ENCODE peak calls at places on chromosomes 11 and 22, in five cellular contexts. One of them, this sample, is unnamed.

GRCh38 chr22:20463324-20464095 is 25.9 kb upstream of the SCARF2 start:
- DNase-seq in HEK293T: no peak
- DNase-seq in fibroblast of pulmonary artery: no peak
- DNase-seq in skeletal muscle cell: no peak
- DNase-seq in fibroblast of the conjunctiva: no peak
- DNase-seq in this sample: no peak

GRCh38 chr11:110317516-110317932 is 21.1 kb upstream of the RDX start:
- DNase-seq in HEK293T: no peak
- DNase-seq in fibroblast of pulmonary artery: peak; percentile 72
- DNase-seq in fibroblast of the conjunctiva: no peak
- DNase-seq in skeletal muscle cell: no peak
- DNase-seq in this sample: no peak

GRCh38 chr22:27212617-27213177 is 555.3 kb downstream of the MIAT start:
- DNase-seq in HEK293T: peak; percentile 72
- DNase-seq in fibroblast of the conjunctiva: peak; percentile 98
- DNase-seq in skeletal muscle cell: peak; percentile 99
- DNase-seq in fibroblast of pulmonary artery: peak; percentile 100
- DNase-seq in this sample: peak; percentile 96

GRCh38 chr11:75603791-75604736 is 42.0 kb downstream of the SERPINH1 start:
- DNase-seq in fibroblast of pulmonary artery: peak; percentile 92
- DNase-seq in skeletal muscle cell: peak; percentile 86
- DNase-seq in fibroblast of the conjunctiva: peak; percentile 70
- DNase-seq in HEK293T: no peak
- DNase-seq in this sample: peak; percentile 70

GRCh38 chr11:9001736-9002135 is 2.1 kb downstream of the NRIP3 start:
- DNase-seq in HEK293T: no peak
- DNase-seq in fibroblast of the conjunctiva: no peak
- DNase-seq in skeletal muscle cell: peak; percentile 60
- DNase-seq in fibroblast of pulmonary artery: peak; percentile 75
- DNase-seq in this sample: no peak

GRCh38 chr11:26537341-26537740 is 34.7 kb downstream of the MUC15 start:
- DNase-seq in fibroblast of the conjunctiva: no peak
- DNase-seq in HEK293T: no peak
- DNase-seq in fibroblast of pulmonary artery: no peak
- DNase-seq in skeletal muscle cell: no peak
- DNase-seq in this sample: no peak

GRCh38 chr11:132258865-132259264 is 888.5 kb downstream of the NTM start:
- DNase-seq in fibroblast of the conjunctiva: no peak
- DNase-seq in skeletal muscle cell: peak; percentile 8
- DNase-seq in fibroblast of pulmonary artery: no peak
- DNase-seq in HEK293T: no peak
- DNase-seq in this sample: no peak

GRCh38 chr22:47836957-47837356 is 1074.5 kb downstream of the TBC1D22A start:
- DNase-seq in fibroblast of pulmonary artery: peak; percentile 0
- DNase-seq in HEK293T: no peak
- DNase-seq in skeletal muscle cell: peak; percentile 45
- DNase-seq in fibroblast of the conjunctiva: no peak
- DNase-seq in this sample: no peak

GRCh38 chr22:40326905-40327735 is 19.2 kb upstream of the ADSL start:
- DNase-seq in HEK293T: no peak
- DNase-seq in fibroblast of pulmonary artery: peak; percentile 31
- DNase-seq in fibroblast of the conjunctiva: no peak
- DNase-seq in skeletal muscle cell: no peak
- DNase-seq in this sample: peak; percentile 23

GRCh38 chr22:31973739-31974138 is 29.4 kb downstream of the YWHAH start:
- DNase-seq in fibroblast of pulmonary artery: no peak
- DNase-seq in HEK293T: no peak
- DNase-seq in skeletal muscle cell: no peak
- DNase-seq in fibroblast of the conjunctiva: no peak
- DNase-seq in this sample: no peak

GRCh38 chr11:16632295-16633200 is 105.9 kb upstream of the C11orf58 start:
- DNase-seq in fibroblast of the conjunctiva: no peak
- DNase-seq in HEK293T: peak; percentile 19
- DNase-seq in fibroblast of pulmonary artery: peak; percentile 29
- DNase-seq in skeletal muscle cell: no peak
- DNase-seq in this sample: no peak

GRCh38 chr22:28909375-28909774 is 26.0 kb downstream of the ZNRF3 start:
- DNase-seq in fibroblast of pulmonary artery: peak; percentile 34
- DNase-seq in HEK293T: no peak
- DNase-seq in fibroblast of the conjunctiva: no peak
- DNase-seq in skeletal muscle cell: no peak
- DNase-seq in this sample: no peak

GRCh38 chr22:37545703-37546435 is 14.4 kb upstream of the CDC42EP1 start:
- DNase-seq in fibroblast of the conjunctiva: peak; percentile 91
- DNase-seq in HEK293T: no peak
- DNase-seq in skeletal muscle cell: peak; percentile 91
- DNase-seq in fibroblast of pulmonary artery: peak; percentile 99
- DNase-seq in this sample: peak; percentile 90

GRCh38 chr11:60831143-60831500 is 10.8 kb upstream of the CCDC86 start:
- DNase-seq in fibroblast of pulmonary artery: peak; percentile 84
- DNase-seq in skeletal muscle cell: no peak
- DNase-seq in fibroblast of the conjunctiva: peak; percentile 59
- DNase-seq in HEK293T: peak; percentile 81
- DNase-seq in this sample: peak; percentile 60

This sample was measured in astrocyte of the cerebellum.